ENCODE peak calls at places on chromosomes 5 and 9, in seven cellular contexts. W is non-pigmented ciliary epithelial cell; H is stimulated activated CD4-positive, alpha-beta T cell treated with anti-CD3 and anti-CD28 coated beads, Interleukin-2, amount 100 ng/mL, for 24 hours; C is activated naive CD4-positive, alpha-beta T cell; V is GM04503; P is NCI-H774; F is RWPE1. O is an unnamed sample.

GRCh38 chr9:89379508-89380115 is 61.3 kb downstream of the SECISBP2 start:
- DNase-seq in V (no peak), F (no peak), W (no peak), H (no peak), P (no peak), C (no peak), O (no peak)

GRCh38 chr9:132699926-132700325 is 29.7 kb downstream of the GTF3C4 start:
- DNase-seq in H (no peak), C (no peak), V (no peak), F (no peak), W (no peak), P (no peak), O (no peak)

GRCh38 chr5:133475986-133476385 is 136.4 kb downstream of the FSTL4 start:
- DNase-seq in P (no peak), H (no peak), F (no peak), C (no peak), W (no peak), V (no peak), O (no peak)

GRCh38 chr5:113232667-113233066 is 202.1 kb downstream of the TSSK1B start:
- DNase-seq in F (no peak), C (no peak), W (no peak), V (no peak), P (no peak), H (no peak), O (no peak)

GRCh38 chr9:120791161-120791560 is 2.1 kb downstream of the FBXW2 start:
- DNase-seq in V (no peak), P (no peak), H (no peak), F (no peak), W (no peak), C (no peak), O (no peak)

GRCh38 chr5:86968311-86968753 is 299.4 kb upstream of the RASA1 start:
- DNase-seq in P (peak), V (peak), W (peak), F (peak), C (no peak), H (no peak), O (no peak)

GRCh38 chr9:84146893-84147705 is 166.5 kb downstream of the RMI1 start:
- DNase-seq in C (no peak), P (no peak), W (no peak), F (no peak), H (no peak), V (peak), O (no peak)

GRCh38 chr5:26553079-26553478 is 485.3 kb downstream of the CDH9 start:
- DNase-seq in V (no peak), W (peak), F (peak), P (peak), C (no peak), H (no peak), O (peak)

GRCh38 chr9:99471033-99471432 is 249.0 kb downstream of the SEC61B start:
- DNase-seq in C (no peak), V (no peak), F (no peak), P (no peak), H (no peak), W (no peak), O (no peak)

GRCh38 chr5:65854931-65855330 is 71.4 kb upstream of the ERBIN start:
- DNase-seq in P (no peak), C (no peak), H (no peak), W (no peak), V (peak), F (no peak), O (no peak)

GRCh38 chr9:3807601-3808000 is 281.8 kb upstream of the RFX3 start:
- DNase-seq in V (no peak), W (no peak), C (no peak), P (no peak), F (no peak), H (no peak), O (no peak)

GRCh38 chr9:68747043-68747533 is 42.0 kb downstream of the PIP5K1B start:
- DNase-seq in C (no peak), P (no peak), H (no peak), F (peak), W (no peak), V (no peak), O (no peak)

GRCh38 chr9:124350485-124351263 is 64.6 kb downstream of the PSMB7 start:
- DNase-seq in F (no peak), H (no peak), C (no peak), W (no peak), V (no peak), P (no peak), O (no peak)

GRCh38 chr9:136015656-136016055 is 54.5 kb upstream of the UBAC1 start:
- DNase-seq in F (no peak), V (no peak), W (no peak), H (no peak), C (no peak), P (no peak), O (no peak)

GRCh38 chr5:169980418-169981053 is at the start of gene INSYN2B:
- DNase-seq in W (peak), P (peak), F (peak), C (no peak), H (peak), V (peak), O (peak)

GRCh38 chr5:178548751-178549150 is 41.4 kb downstream of the COL23A1 start:
- DNase-seq in C (no peak), F (no peak), W (no peak), V (no peak), H (no peak), P (no peak), O (peak)

GRCh38 chr5:40841068-40841805 is at the start of gene CARD6:
- DNase-seq in W (no peak), P (peak), V (no peak), F (no peak), H (no peak), C (no peak), O (no peak)

GRCh38 chr9:110543631-110544051 is 35.9 kb downstream of the SVEP1 start:
- DNase-seq in P (no peak), H (no peak), V (no peak), F (no peak), W (no peak), C (no peak), O (no peak)

GRCh38 chr5:5298068-5298633 is 124.3 kb upstream of the ICE1 start:
- DNase-seq in V (no peak), H (no peak), P (no peak), W (no peak), C (no peak), F (no peak), O (no peak)

GRCh38 chr9:105886136-105886535 is 191.8 kb downstream of the TMEM38B start:
- DNase-seq in P (no peak), W (no peak), F (no peak), H (no peak), V (no peak), C (no peak), O (no peak)

GRCh38 chr9:17204611-17205165 is 69.8 kb downstream of the CNTLN start:
- DNase-seq in F (no peak), W (no peak), H (no peak), C (no peak), V (no peak), P (no peak), O (no peak)

GRCh38 chr5:113382736-113383135 is 52.1 kb downstream of the TSSK1B start:
- DNase-seq in P (no peak), W (no peak), C (no peak), H (no peak), F (peak), V (no peak), O (no peak)

GRCh38 chr9:16442622-16443021 is 427.8 kb downstream of the BNC2 start:
- DNase-seq in H (no peak), C (no peak), F (peak), V (no peak), W (no peak), P (no peak), O (peak)

GRCh38 chr9:131179561-131180219 is 54.3 kb downstream of the NUP214 start:
- DNase-seq in P (no peak), H (no peak), F (no peak), W (peak), C (no peak), V (peak), O (no peak)

GRCh38 chr5:102762828-102763227 is 7.7 kb downstream of the PAM start:
- DNase-seq in W (no peak), P (no peak), C (no peak), F (peak), H (no peak), V (no peak), O (no peak)

GRCh38 chr9:80197661-80198060 is 625.9 kb downstream of the TLE4 start:
- DNase-seq in V (no peak), F (no peak), P (no peak), C (no peak), H (no peak), W (peak), O (no peak)